ENCODE peak calls at places on chromosomes 4 and X, in six cellular contexts. One of them, this sample, is unnamed.

GRCh38 chr4:38782452-38783108 is at the start of gene TLR10:
- DNase-seq in heart left ventricle: no peak
- DNase-seq in H1: no peak
- DNase-seq in heart right ventricle: no peak
- DNase-seq in suprapubic skin: no peak
- DNase-seq in Peyer's patch: peak; percentile 83
- DNase-seq in this sample: no peak

GRCh38 chr4:12588572-12588971 is 895.6 kb downstream of the RAB28 start:
- DNase-seq in heart left ventricle: no peak
- DNase-seq in H1: no peak
- DNase-seq in heart right ventricle: no peak
- DNase-seq in suprapubic skin: no peak
- DNase-seq in Peyer's patch: no peak
- DNase-seq in this sample: no peak

GRCh38 chr4:89352541-89352940 is 44.9 kb upstream of the GPRIN3 start:
- DNase-seq in heart left ventricle: no peak
- DNase-seq in H1: no peak
- DNase-seq in heart right ventricle: no peak
- DNase-seq in suprapubic skin: no peak
- DNase-seq in Peyer's patch: no peak
- DNase-seq in this sample: no peak

GRCh38 chrX:69238153-69238959 is 73.1 kb upstream of the PJA1 start:
- DNase-seq in heart left ventricle: peak; percentile 53
- DNase-seq in H1: no peak
- DNase-seq in heart right ventricle: peak; percentile 40
- DNase-seq in suprapubic skin: no peak
- DNase-seq in Peyer's patch: no peak
- DNase-seq in this sample: peak; percentile 92

GRCh38 chr4:186820371-186820990 is 96.8 kb upstream of the FAT1 start:
- DNase-seq in heart left ventricle: peak; percentile 61
- DNase-seq in H1: no peak
- DNase-seq in heart right ventricle: peak; percentile 58
- DNase-seq in suprapubic skin: no peak
- DNase-seq in Peyer's patch: no peak
- DNase-seq in this sample: peak; percentile 39

GRCh38 chrX:13257223-13258051 is 62.4 kb downstream of the ATXN3L start:
- DNase-seq in heart left ventricle: no peak
- DNase-seq in H1: no peak
- DNase-seq in heart right ventricle: no peak
- DNase-seq in suprapubic skin: no peak
- DNase-seq in Peyer's patch: no peak
- DNase-seq in this sample: no peak

GRCh38 chr4:1720163-1720983 is 750 bp downstream of the TMEM129 start:
- DNase-seq in heart left ventricle: peak; percentile 71
- DNase-seq in H1: peak; percentile 69
- DNase-seq in heart right ventricle: peak; percentile 63
- DNase-seq in suprapubic skin: no peak
- DNase-seq in Peyer's patch: peak; percentile 74
- DNase-seq in this sample: peak; percentile 32

GRCh38 chrX:103063918-103064434 is at the start of gene BEX1:
- DNase-seq in heart left ventricle: peak; percentile 29
- DNase-seq in H1: peak; percentile 64
- DNase-seq in heart right ventricle: no peak
- DNase-seq in suprapubic skin: no peak
- DNase-seq in Peyer's patch: peak; percentile 47
- DNase-seq in this sample: no peak

GRCh38 chrX:145292208-145292607 is 44.9 kb downstream of the SPANXN1 start:
- DNase-seq in heart left ventricle: no peak
- DNase-seq in H1: no peak
- DNase-seq in heart right ventricle: no peak
- DNase-seq in suprapubic skin: no peak
- DNase-seq in Peyer's patch: no peak
- DNase-seq in this sample: no peak

DNA sequence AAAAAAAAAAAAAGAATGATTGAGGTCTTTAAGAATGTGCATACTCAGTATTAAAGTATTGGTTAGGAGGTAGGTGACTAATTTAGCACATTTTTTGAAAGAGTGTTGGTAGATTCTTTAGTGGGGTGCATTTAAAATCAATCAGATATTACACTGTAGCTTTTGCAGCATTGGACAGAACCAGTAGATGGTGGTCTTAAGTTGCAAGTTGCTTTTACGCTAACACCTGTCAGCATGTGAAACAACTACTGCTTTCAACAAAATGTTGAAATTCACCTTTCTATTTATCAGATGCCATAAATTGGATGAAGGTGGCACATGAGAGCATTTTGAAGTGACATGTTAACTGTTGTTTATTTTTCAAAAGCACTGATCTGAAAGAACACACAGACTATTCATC is 41.0 kb downstream of the NAA11 start:
- DNase-seq in heart left ventricle: no peak
- DNase-seq in H1: no peak
- DNase-seq in heart right ventricle: no peak
- DNase-seq in suprapubic skin: no peak
- DNase-seq in Peyer's patch: no peak
- DNase-seq in this sample: no peak
- H3K27me3 ChIP-seq in heart left ventricle: no peaks in the 10 kb centered on the region
- H3K27me3 ChIP-seq in H1: no peaks in the 10 kb centered on the region
- H3K27me3 ChIP-seq in heart right ventricle: no peaks in the 10 kb centered on the region
- H3K27me3 ChIP-seq in suprapubic skin: no peaks in the 10 kb centered on the region
- H3K27me3 ChIP-seq in Peyer's patch: no peaks in the 10 kb centered on the region
- H3K27me3 ChIP-seq in this sample: no peaks in the 10 kb centered on the region

GRCh38 chr4:174216935-174217272 is 66.6 kb downstream of the FBXO8 start:
- DNase-seq in heart left ventricle: no peak
- DNase-seq in H1: no peak
- DNase-seq in heart right ventricle: no peak
- DNase-seq in suprapubic skin: no peak
- DNase-seq in Peyer's patch: no peak
- DNase-seq in this sample: no peak
- H3K4me3 ChIP-seq in heart left ventricle: peak overlapping the region; percentile 56
- H3K4me3 ChIP-seq in H1: no peak overlapping the region
- H3K4me3 ChIP-seq in heart right ventricle: no peak overlapping the region
- H3K4me3 ChIP-seq in suprapubic skin: peak overlapping the region; percentile 17
- H3K4me3 ChIP-seq in Peyer's patch: no peak overlapping the region
- H3K4me3 ChIP-seq in this sample: no peak overlapping the region

DNA sequence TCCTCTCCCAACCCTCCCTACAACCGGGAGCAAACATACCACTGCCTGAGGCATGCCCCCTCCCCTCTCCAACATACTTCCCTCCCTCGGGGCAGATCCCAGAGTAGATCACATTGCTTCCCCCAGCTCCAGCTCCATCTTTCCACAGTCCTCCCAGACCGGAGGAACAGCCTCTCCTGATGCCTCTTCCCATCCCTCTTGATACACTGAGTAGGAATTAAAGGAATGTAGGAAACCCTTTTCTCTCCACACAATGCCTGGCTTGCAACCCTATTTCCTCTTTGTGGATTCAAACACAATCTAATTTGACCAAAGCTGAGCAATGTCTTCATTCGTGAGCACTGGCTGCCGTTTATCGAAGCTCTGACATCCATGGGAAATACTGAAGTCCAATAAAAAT is 339.8 kb downstream of the BCOR start:
- DNase-seq in heart left ventricle: no peak
- DNase-seq in H1: no peak
- DNase-seq in heart right ventricle: no peak
- DNase-seq in suprapubic skin: no peak
- DNase-seq in Peyer's patch: no peak
- DNase-seq in this sample: no peak
- H3K9me3 ChIP-seq in heart left ventricle: no peaks in the 10 kb centered on the region
- H3K9me3 ChIP-seq in H1: no peaks in the 10 kb centered on the region
- H3K9me3 ChIP-seq in heart right ventricle: no peaks in the 10 kb centered on the region
- H3K9me3 ChIP-seq in suprapubic skin: no peaks in the 10 kb centered on the region
- H3K9me3 ChIP-seq in Peyer's patch: no peaks in the 10 kb centered on the region
- H3K9me3 ChIP-seq in this sample: no peaks in the 10 kb centered on the region

GRCh38 chr4:153166971-153167501 is 37.2 kb upstream of the TRIM2 start:
- DNase-seq in heart left ventricle: no peak
- DNase-seq in H1: no peak
- DNase-seq in heart right ventricle: no peak
- DNase-seq in suprapubic skin: no peak
- DNase-seq in Peyer's patch: no peak
- DNase-seq in this sample: no peak

GRCh38 chr4:153169811-153170210 is 34.4 kb upstream of the TRIM2 start:
- DNase-seq in heart left ventricle: no peak
- DNase-seq in H1: no peak
- DNase-seq in heart right ventricle: no peak
- DNase-seq in suprapubic skin: no peak
- DNase-seq in Peyer's patch: no peak
- DNase-seq in this sample: no peak

GRCh38 chr4:153174821-153175567 is 29.2 kb upstream of the TRIM2 start:
- DNase-seq in heart left ventricle: no peak
- DNase-seq in H1: no peak
- DNase-seq in heart right ventricle: no peak
- DNase-seq in suprapubic skin: no peak
- DNase-seq in Peyer's patch: no peak
- DNase-seq in this sample: no peak

GRCh38 chr4:153170407-153170806 is 33.8 kb upstream of the TRIM2 start:
- DNase-seq in heart left ventricle: no peak
- DNase-seq in H1: no peak
- DNase-seq in heart right ventricle: no peak
- DNase-seq in suprapubic skin: no peak
- DNase-seq in Peyer's patch: no peak
- DNase-seq in this sample: no peak
- H3K27me3 ChIP-seq in heart left ventricle: no peaks in the 10 kb centered on the region
- H3K27me3 ChIP-seq in H1: no peaks in the 10 kb centered on the region
- H3K27me3 ChIP-seq in heart right ventricle: peaks cover 12% of the 10 kb centered on the region
- H3K27me3 ChIP-seq in suprapubic skin: peaks cover 3% of the 10 kb centered on the region
- H3K27me3 ChIP-seq in Peyer's patch: no peaks in the 10 kb centered on the region
- H3K27me3 ChIP-seq in this sample: no peaks in the 10 kb centered on the region

GRCh38 chr4:47538516-47538915 is 53.4 kb downstream of the ATP10D start:
- DNase-seq in heart left ventricle: no peak
- DNase-seq in H1: no peak
- DNase-seq in heart right ventricle: no peak
- DNase-seq in suprapubic skin: no peak
- DNase-seq in Peyer's patch: no peak
- DNase-seq in this sample: no peak

DNA sequence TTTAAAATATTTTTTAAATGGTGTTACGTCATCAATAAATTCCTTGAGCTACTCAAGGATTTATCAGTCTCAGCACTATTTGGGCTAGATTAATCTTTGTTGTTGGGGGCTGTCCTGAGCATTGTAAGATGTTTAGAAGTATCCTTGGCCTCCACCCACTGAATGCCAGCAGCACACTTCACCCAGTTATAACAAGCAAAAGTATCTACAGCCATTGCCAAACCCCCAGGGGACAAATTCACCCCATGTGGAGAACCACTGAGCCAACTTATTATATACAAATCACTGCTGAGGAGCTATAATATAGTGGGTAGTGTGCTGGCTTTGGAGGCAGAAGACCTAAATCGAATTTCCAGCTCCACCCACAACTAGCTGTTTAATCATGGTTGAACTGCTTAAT is 58.3 kb downstream of the ATP10D start:
- DNase-seq in heart left ventricle: no peak
- DNase-seq in H1: no peak
- DNase-seq in heart right ventricle: no peak
- DNase-seq in suprapubic skin: no peak
- DNase-seq in Peyer's patch: no peak
- DNase-seq in this sample: peak; percentile 62
- H3K4me3 ChIP-seq in heart left ventricle: no peak overlapping the region
- H3K4me3 ChIP-seq in H1: no peak overlapping the region
- H3K4me3 ChIP-seq in heart right ventricle: no peak overlapping the region
- H3K4me3 ChIP-seq in suprapubic skin: no peak overlapping the region
- H3K4me3 ChIP-seq in Peyer's patch: no peak overlapping the region
- H3K4me3 ChIP-seq in this sample: no peak overlapping the region

This sample was measured in MG63.